ENCODE peak calls at places on chromosomes 11 and 22, in five cellular contexts. One of them, this sample, is unnamed.
A peak's percentile ranks its signal among the peaks of the same experiment; 100 is the strongest.

GRCh38 chr11:130671801-130672700 is 223.6 kb downstream of the ADAMTS15 start:
- DNase-seq in OCI-LY7: no peak
- DNase-seq in GM23248: peak; percentile 91
- DNase-seq in IMR-90: peak; percentile 94
- DNase-seq in neural progenitor cell: peak; percentile 51
- DNase-seq in this sample: no peak

GRCh38 chr11:81203876-81204275 is 1529.8 kb downstream of the FAM181B start:
- DNase-seq in OCI-LY7: no peak
- DNase-seq in GM23248: no peak
- DNase-seq in IMR-90: no peak
- DNase-seq in neural progenitor cell: no peak
- DNase-seq in this sample: no peak

GRCh38 chr22:25212337-25212736 is 7.1 kb upstream of the CRYBB2 start:
- DNase-seq in OCI-LY7: no peak
- DNase-seq in GM23248: no peak
- DNase-seq in IMR-90: no peak
- DNase-seq in neural progenitor cell: no peak
- DNase-seq in this sample: peak; percentile 45

GRCh38 chr11:122668562-122669090 is 13.1 kb downstream of the UBASH3B start:
- DNase-seq in OCI-LY7: peak; percentile 87
- DNase-seq in GM23248: peak; percentile 54
- DNase-seq in IMR-90: peak; percentile 98
- DNase-seq in neural progenitor cell: no peak
- DNase-seq in this sample: peak; percentile 80

GRCh38 chr11:37788141-37788877 is 1190.3 kb upstream of the RAG2 start:
- DNase-seq in OCI-LY7: no peak
- DNase-seq in GM23248: no peak
- DNase-seq in IMR-90: peak; percentile 91
- DNase-seq in neural progenitor cell: no peak
- DNase-seq in this sample: no peak

GRCh38 chr11:116829525-116830183 is at the start of gene APOC3:
- DNase-seq in OCI-LY7: no peak
- DNase-seq in GM23248: peak; percentile 61
- DNase-seq in IMR-90: peak; percentile 37
- DNase-seq in neural progenitor cell: no peak
- DNase-seq in this sample: no peak

GRCh38 chr11:20397281-20397680 is 9.8 kb downstream of the PRMT3 start:
- DNase-seq in OCI-LY7: peak; percentile 40
- DNase-seq in GM23248: peak; percentile 75
- DNase-seq in IMR-90: peak; percentile 57
- DNase-seq in neural progenitor cell: peak; percentile 61
- DNase-seq in this sample: peak; percentile 68

GRCh38 chr11:116144387-116144958 is 628.3 kb downstream of the BUD13 start:
- DNase-seq in OCI-LY7: no peak
- DNase-seq in GM23248: no peak
- DNase-seq in IMR-90: no peak
- DNase-seq in neural progenitor cell: peak; percentile 16
- DNase-seq in this sample: no peak

GRCh38 chr11:65430406-65431217 is 8.0 kb downstream of the NEAT1 start:
- DNase-seq in OCI-LY7: peak; percentile 66
- DNase-seq in GM23248: peak; percentile 62
- DNase-seq in IMR-90: peak; percentile 69
- DNase-seq in neural progenitor cell: no peak
- DNase-seq in this sample: peak; percentile 77

GRCh38 chr11:112453601-112454577 is 193.2 kb upstream of the PLET1 start:
- DNase-seq in OCI-LY7: peak; percentile 17
- DNase-seq in GM23248: peak; percentile 48
- DNase-seq in IMR-90: peak; percentile 12
- DNase-seq in neural progenitor cell: peak; percentile 37
- DNase-seq in this sample: peak; percentile 68

GRCh38 chr22:47198801-47199251 is 436.4 kb downstream of the TBC1D22A start:
- DNase-seq in OCI-LY7: no peak
- DNase-seq in GM23248: no peak
- DNase-seq in IMR-90: no peak
- DNase-seq in neural progenitor cell: no peak
- DNase-seq in this sample: no peak

GRCh38 chr22:36383110-36383581 is 4.6 kb downstream of the MYH9 start:
- DNase-seq in OCI-LY7: peak; percentile 77
- DNase-seq in GM23248: peak; percentile 79
- DNase-seq in IMR-90: peak; percentile 94
- DNase-seq in neural progenitor cell: no peak
- DNase-seq in this sample: no peak

GRCh38 chr22:30301995-30302809 is 12.9 kb upstream of the CASTOR1 start:
- DNase-seq in OCI-LY7: peak; percentile 67
- DNase-seq in GM23248: peak; percentile 82
- DNase-seq in IMR-90: peak; percentile 59
- DNase-seq in neural progenitor cell: no peak
- DNase-seq in this sample: peak; percentile 75

GRCh38 chr22:20604092-20604747 is 96.8 kb downstream of the MED15 start:
- DNase-seq in OCI-LY7: no peak
- DNase-seq in GM23248: no peak
- DNase-seq in IMR-90: no peak
- DNase-seq in neural progenitor cell: no peak
- DNase-seq in this sample: no peak

GRCh38 chr11:105937331-105937730 is 84.7 kb downstream of the MSANTD4 start:
- DNase-seq in OCI-LY7: no peak
- DNase-seq in GM23248: peak; percentile 14
- DNase-seq in IMR-90: peak; percentile 67
- DNase-seq in neural progenitor cell: no peak
- DNase-seq in this sample: no peak

GRCh38 chr11:70255717-70256116 is 14.8 kb upstream of the PPFIA1 start:
- DNase-seq in OCI-LY7: no peak
- DNase-seq in GM23248: no peak
- DNase-seq in IMR-90: no peak
- DNase-seq in neural progenitor cell: no peak
- DNase-seq in this sample: no peak

GRCh38 chr22:21636629-21637218 is 4.2 kb downstream of the CCDC116 start:
- DNase-seq in OCI-LY7: no peak
- DNase-seq in GM23248: no peak
- DNase-seq in IMR-90: no peak
- DNase-seq in neural progenitor cell: no peak
- DNase-seq in this sample: no peak

GRCh38 chr11:66070604-66071325 is 693 bp downstream of the PACS1 start:
- DNase-seq in OCI-LY7: no peak
- DNase-seq in GM23248: peak; percentile 84
- DNase-seq in IMR-90: peak; percentile 28
- DNase-seq in neural progenitor cell: peak; percentile 45
- DNase-seq in this sample: peak; percentile 70

GRCh38 chr22:35842519-35842913 is 124.8 kb downstream of the APOL5 start:
- DNase-seq in OCI-LY7: no peak
- DNase-seq in GM23248: no peak
- DNase-seq in IMR-90: no peak
- DNase-seq in neural progenitor cell: no peak
- DNase-seq in this sample: no peak

GRCh38 chr11:9752091-9752490 is 88.2 kb downstream of the SWAP70 start:
- DNase-seq in OCI-LY7: no peak
- DNase-seq in GM23248: peak; percentile 27
- DNase-seq in IMR-90: peak; percentile 48
- DNase-seq in neural progenitor cell: no peak
- DNase-seq in this sample: no peak

GRCh38 chr22:45351956-45352355 is 42.2 kb downstream of the FAM118A start:
- DNase-seq in OCI-LY7: no peak
- DNase-seq in GM23248: no peak
- DNase-seq in IMR-90: no peak
- DNase-seq in neural progenitor cell: no peak
- DNase-seq in this sample: no peak

GRCh38 chr22:19109198-19110063 is 12.8 kb downstream of the DGCR2 start:
- DNase-seq in OCI-LY7: peak; percentile 75
- DNase-seq in GM23248: peak; percentile 65
- DNase-seq in IMR-90: peak; percentile 64
- DNase-seq in neural progenitor cell: no peak
- DNase-seq in this sample: peak; percentile 76

GRCh38 chr22:19108807-19109197 is 13.4 kb downstream of the DGCR2 start:
- DNase-seq in OCI-LY7: no peak
- DNase-seq in GM23248: no peak
- DNase-seq in IMR-90: no peak
- DNase-seq in neural progenitor cell: no peak
- DNase-seq in this sample: no peak

GRCh38 chr22:19105867-19106802 is 16.1 kb downstream of the DGCR2 start:
- DNase-seq in OCI-LY7: peak; percentile 55
- DNase-seq in GM23248: no peak
- DNase-seq in IMR-90: no peak
- DNase-seq in neural progenitor cell: peak; percentile 47
- DNase-seq in this sample: peak; percentile 73

GRCh38 chr22:19106886-19107729 is 15.1 kb downstream of the DGCR2 start:
- DNase-seq in OCI-LY7: no peak
- DNase-seq in GM23248: no peak
- DNase-seq in IMR-90: no peak
- DNase-seq in neural progenitor cell: no peak
- DNase-seq in this sample: no peak

DNA sequence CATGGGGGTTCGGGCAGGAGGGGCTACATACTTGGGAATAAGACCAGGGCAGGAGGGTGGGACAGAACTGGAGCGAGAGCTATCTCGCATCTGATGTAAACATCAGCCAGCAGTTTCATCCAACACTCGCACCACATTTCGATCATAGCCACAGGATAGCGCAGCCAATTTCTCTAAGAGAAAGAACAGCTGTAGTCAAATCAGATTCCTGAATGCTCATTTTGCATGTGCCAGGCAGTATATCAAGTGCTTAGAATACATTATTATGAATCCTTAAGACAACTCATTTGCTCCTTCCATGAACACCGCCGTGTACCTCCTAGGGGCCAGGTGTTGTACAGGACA is 14.5 kb downstream of the DGCR2 start:
- DNase-seq in OCI-LY7: no peak
- DNase-seq in GM23248: no peak
- DNase-seq in IMR-90: no peak
- DNase-seq in neural progenitor cell: no peak
- DNase-seq in this sample: no peak
- H4K20me1 ChIP-seq in OCI-LY7: peaks cover 29% of the 10 kb centered on the region
- H4K20me1 ChIP-seq in GM23248: peaks cover 17% of the 10 kb centered on the region
- H4K20me1 ChIP-seq in IMR-90: peaks cover 87% of the 10 kb centered on the region
- H4K20me1 ChIP-seq in neural progenitor cell: peaks cover 95% of the 10 kb centered on the region
- H4K20me1 ChIP-seq in this sample: peaks cover 35% of the 10 kb centered on the region

DNA sequence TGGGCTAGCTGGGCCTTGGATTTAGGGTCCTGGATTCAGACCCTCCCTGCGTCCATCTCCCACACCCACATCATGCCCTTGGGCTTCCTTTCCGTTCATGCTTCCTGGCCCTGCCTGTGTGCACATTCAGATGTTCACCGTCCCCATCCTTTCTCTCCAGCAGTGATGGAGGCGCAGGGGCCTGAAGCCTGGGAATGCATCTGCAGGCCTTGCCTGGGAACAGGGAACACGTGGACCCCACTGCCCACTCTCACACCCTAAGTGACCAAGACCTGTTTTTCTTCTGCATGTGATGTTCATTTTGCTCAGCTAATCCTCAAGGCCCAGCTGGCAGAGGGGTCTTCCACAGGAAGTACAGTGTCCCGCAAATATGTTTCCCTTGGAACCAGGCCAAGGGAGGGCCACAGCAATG is 91.6 kb upstream of the PARVA start:
- DNase-seq in OCI-LY7: no peak
- DNase-seq in GM23248: no peak
- DNase-seq in IMR-90: peak; percentile 45
- DNase-seq in neural progenitor cell: no peak
- DNase-seq in this sample: no peak
- H3K27ac ChIP-seq in OCI-LY7: no peak overlapping the region
- H3K27ac ChIP-seq in GM23248: peak overlapping the region; percentile 100
- H3K27ac ChIP-seq in IMR-90: peak overlapping the region; percentile 99
- H3K27ac ChIP-seq in neural progenitor cell: no peak overlapping the region
- H3K27ac ChIP-seq in this sample: no peak overlapping the region

DNA sequence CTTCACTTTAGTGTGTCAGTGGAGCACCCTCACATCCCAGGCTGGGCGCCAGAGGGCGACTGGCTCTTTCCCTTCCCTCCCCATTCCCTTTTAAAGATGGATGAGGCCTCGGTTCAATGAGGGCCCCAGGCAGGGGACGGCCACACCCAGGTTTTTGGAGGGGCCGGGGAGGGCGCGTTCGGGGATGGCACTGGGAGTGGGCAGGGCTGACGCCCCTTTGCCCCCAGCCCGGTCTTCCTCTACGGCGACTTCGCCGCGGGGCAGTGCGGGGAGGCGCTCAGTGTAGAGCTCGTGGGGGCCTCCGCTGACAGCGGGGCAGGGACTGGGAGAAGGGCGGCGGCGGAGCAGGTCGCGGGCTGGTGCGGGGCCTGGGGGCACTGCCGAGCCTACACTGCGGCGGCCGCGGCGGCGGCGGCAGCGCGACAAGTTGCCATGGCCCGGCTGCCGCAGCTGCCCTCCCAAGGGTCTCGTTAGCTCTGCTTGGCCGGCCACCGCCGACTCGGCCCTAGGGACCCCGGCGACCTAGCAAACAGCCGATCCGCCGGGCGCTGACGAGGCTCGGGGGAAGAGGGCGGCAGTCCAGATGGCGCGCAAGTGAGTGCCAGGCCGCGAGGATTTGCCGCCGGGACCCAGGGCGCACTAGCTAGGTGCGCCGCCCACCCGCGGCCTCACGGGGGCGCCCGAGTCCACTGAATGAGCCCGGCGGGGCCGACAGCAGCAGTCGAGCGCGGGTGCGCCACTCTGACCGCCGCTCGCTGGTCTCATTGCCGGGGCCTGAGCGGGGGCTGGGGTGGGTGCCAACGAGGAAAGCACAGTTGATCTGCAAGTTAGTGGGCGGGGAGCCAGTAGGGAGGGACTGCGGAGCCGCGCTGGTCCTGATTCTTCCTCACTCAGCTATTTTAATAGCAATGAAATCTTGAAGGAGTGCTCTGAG is 92.7 kb downstream of the RRM1 start:
- DNase-seq in OCI-LY7: peak; percentile 81
- DNase-seq in GM23248: peak; percentile 90
- DNase-seq in IMR-90: peak; percentile 70
- DNase-seq in neural progenitor cell: peak; percentile 92
- DNase-seq in this sample: peak; percentile 91
- H3K4me2 ChIP-seq in OCI-LY7: peak overlapping the region; percentile 68
- H3K4me2 ChIP-seq in GM23248: peak overlapping the region; percentile 78
- H3K4me2 ChIP-seq in IMR-90: peak overlapping the region; percentile 89
- H3K4me2 ChIP-seq in neural progenitor cell: peak overlapping the region; percentile 84
- H3K4me2 ChIP-seq in this sample: peak overlapping the region; percentile 71

GRCh38 chr11:68191661-68192579 is 21.2 kb downstream of the KMT5B start:
- DNase-seq in OCI-LY7: no peak
- DNase-seq in GM23248: no peak
- DNase-seq in IMR-90: peak; percentile 31
- DNase-seq in neural progenitor cell: no peak
- DNase-seq in this sample: no peak

GRCh38 chr11:68189888-68190287 is 23.2 kb downstream of the KMT5B start:
- DNase-seq in OCI-LY7: no peak
- DNase-seq in GM23248: no peak
- DNase-seq in IMR-90: no peak
- DNase-seq in neural progenitor cell: no peak
- DNase-seq in this sample: no peak

GRCh38 chr11:68181719-68182451 is 31.2 kb downstream of the KMT5B start:
- DNase-seq in OCI-LY7: no peak
- DNase-seq in GM23248: no peak
- DNase-seq in IMR-90: peak; percentile 87
- DNase-seq in neural progenitor cell: no peak
- DNase-seq in this sample: no peak

GRCh38 chr11:68189082-68189481 is 24.0 kb downstream of the KMT5B start:
- DNase-seq in OCI-LY7: no peak
- DNase-seq in GM23248: no peak
- DNase-seq in IMR-90: no peak
- DNase-seq in neural progenitor cell: no peak
- DNase-seq in this sample: no peak

DNA sequence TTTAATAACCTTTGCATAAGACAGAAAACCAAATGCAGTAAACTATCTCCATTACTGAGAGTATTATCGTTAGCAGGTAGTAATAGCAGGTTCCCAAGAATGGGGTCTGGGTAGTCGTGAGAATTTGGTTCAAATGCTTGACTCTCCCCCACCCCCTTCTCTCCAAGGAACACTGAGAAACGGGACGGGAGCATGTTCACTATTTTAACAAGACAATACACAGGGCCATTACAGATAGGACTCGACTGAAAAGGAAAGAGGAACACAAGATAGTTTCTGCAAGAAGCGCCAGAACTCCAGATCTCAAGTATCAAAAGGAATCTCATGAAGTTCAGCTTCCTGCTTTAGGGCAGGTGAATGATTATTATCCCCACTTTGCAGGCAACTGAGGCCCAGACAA is 27.0 kb downstream of the KMT5B start:
- DNase-seq in OCI-LY7: no peak
- DNase-seq in GM23248: no peak
- DNase-seq in IMR-90: no peak
- DNase-seq in neural progenitor cell: no peak
- DNase-seq in this sample: no peak
- H4K20me1 ChIP-seq in OCI-LY7: no peaks in the 10 kb centered on the region
- H4K20me1 ChIP-seq in GM23248: no peaks in the 10 kb centered on the region
- H4K20me1 ChIP-seq in IMR-90: peaks cover 23% of the 10 kb centered on the region
- H4K20me1 ChIP-seq in neural progenitor cell: peaks cover 27% of the 10 kb centered on the region
- H4K20me1 ChIP-seq in this sample: no peaks in the 10 kb centered on the region